ENCODE peak calls at places on chromosomes 13 and 19, in five cellular contexts. One of them, this sample, is unnamed.

GRCh38 chr19:18520848-18521691 is 800 bp downstream of the ELL start:
- DNase-seq in K562: peak
- DNase-seq in cardiac fibroblast: no peak
- DNase-seq in Caco-2: peak
- DNase-seq in GM23248: peak
- DNase-seq in this sample: peak

GRCh38 chr13:20503088-20504083 is 22.3 kb downstream of the CRYL1 start:
- DNase-seq in K562: no peak
- DNase-seq in cardiac fibroblast: no peak
- DNase-seq in Caco-2: no peak
- DNase-seq in GM23248: no peak
- DNase-seq in this sample: no peak

GRCh38 chr19:54462713-54463530 is 656 bp downstream of the LENG9 start:
- DNase-seq in K562: no peak
- DNase-seq in cardiac fibroblast: peak
- DNase-seq in Caco-2: peak
- DNase-seq in GM23248: peak
- DNase-seq in this sample: peak

GRCh38 chr13:32624441-32624840 is 38.2 kb downstream of the PDS5B start:
- DNase-seq in K562: no peak
- DNase-seq in cardiac fibroblast: peak
- DNase-seq in Caco-2: no peak
- DNase-seq in GM23248: peak
- DNase-seq in this sample: no peak

GRCh38 chr19:3387645-3388589 is 21.5 kb downstream of the NFIC start:
- DNase-seq in K562: no peak
- DNase-seq in cardiac fibroblast: no peak
- DNase-seq in Caco-2: no peak
- DNase-seq in GM23248: peak
- DNase-seq in this sample: peak

GRCh38 chr13:33953203-33953602 is 135.3 kb downstream of the RFC3 start:
- DNase-seq in K562: no peak
- DNase-seq in cardiac fibroblast: peak
- DNase-seq in Caco-2: no peak
- DNase-seq in GM23248: peak
- DNase-seq in this sample: no peak

GRCh38 chr13:40483601-40484000 is 182.8 kb downstream of the FOXO1 start:
- DNase-seq in K562: no peak
- DNase-seq in cardiac fibroblast: no peak
- DNase-seq in Caco-2: no peak
- DNase-seq in GM23248: no peak
- DNase-seq in this sample: no peak

GRCh38 chr19:12603714-12604113 is 6.9 kb downstream of the ZNF490 start:
- DNase-seq in K562: no peak
- DNase-seq in cardiac fibroblast: no peak
- DNase-seq in Caco-2: no peak
- DNase-seq in GM23248: no peak
- DNase-seq in this sample: peak

GRCh38 chr13:71219671-71220070 is 647.3 kb downstream of the DACH1 start:
- DNase-seq in K562: no peak
- DNase-seq in cardiac fibroblast: no peak
- DNase-seq in Caco-2: no peak
- DNase-seq in GM23248: no peak
- DNase-seq in this sample: no peak

GRCh38 chr13:48160879-48161278 is 66.0 kb upstream of the MED4 start:
- DNase-seq in K562: peak
- DNase-seq in cardiac fibroblast: peak
- DNase-seq in Caco-2: no peak
- DNase-seq in GM23248: peak
- DNase-seq in this sample: peak

GRCh38 chr13:79581870-79582315 is 100.9 kb downstream of the NDFIP2 start:
- DNase-seq in K562: peak
- DNase-seq in cardiac fibroblast: peak
- DNase-seq in Caco-2: no peak
- DNase-seq in GM23248: peak
- DNase-seq in this sample: peak

GRCh38 chr19:18397242-18398202 is at the start of gene LRRC25:
- DNase-seq in K562: peak
- DNase-seq in cardiac fibroblast: no peak
- DNase-seq in Caco-2: no peak
- DNase-seq in GM23248: no peak
- DNase-seq in this sample: no peak

GRCh38 chr19:14337510-14337909 is 43.7 kb upstream of the ADGRE5 start:
- DNase-seq in K562: peak
- DNase-seq in cardiac fibroblast: peak
- DNase-seq in Caco-2: peak
- DNase-seq in GM23248: peak
- DNase-seq in this sample: peak

GRCh38 chr13:35356572-35356971 is 119.9 kb downstream of the MAB21L1 start:
- DNase-seq in K562: no peak
- DNase-seq in cardiac fibroblast: peak
- DNase-seq in Caco-2: no peak
- DNase-seq in GM23248: no peak
- DNase-seq in this sample: no peak

GRCh38 chr13:91078093-91078679 is 269.3 kb upstream of the MIR17HG start:
- DNase-seq in K562: peak
- DNase-seq in cardiac fibroblast: peak
- DNase-seq in Caco-2: peak
- DNase-seq in GM23248: peak
- DNase-seq in this sample: no peak

GRCh38 chr19:5679289-5680082 is 830 bp downstream of the MICOS13 start:
- DNase-seq in K562: no peak
- DNase-seq in cardiac fibroblast: no peak
- DNase-seq in Caco-2: no peak
- DNase-seq in GM23248: no peak
- DNase-seq in this sample: no peak

GRCh38 chr13:112252744-112253590 is 123.2 kb upstream of the SPACA7 start:
- DNase-seq in K562: no peak
- DNase-seq in cardiac fibroblast: no peak
- DNase-seq in Caco-2: no peak
- DNase-seq in GM23248: no peak
- DNase-seq in this sample: no peak